ENCODE peak calls at places on chromosomes 7 and 10, in seven cellular contexts. K, J, F, Q, M, S and C are unnamed samples.

GRCh38 chr10:110442746-110443145 is 55.0 kb upstream of the DUSP5 start:
- DNase-seq in J (no peak), S (no peak), F (no peak), M (peak), Q (no peak), K (no peak), C (peak)

GRCh38 chr10:73096041-73096451 is 620 bp downstream of the P4HA1 start:
- DNase-seq in M (peak), Q (peak), J (peak), S (peak), K (peak), F (peak), C (peak)

GRCh38 chr10:49414496-49414895 is 18.6 kb upstream of the DRGX start:
- DNase-seq in K (no peak), S (no peak), J (no peak), F (no peak), M (no peak), Q (no peak), C (no peak)

GRCh38 chr7:27112960-27113949 is 10.8 kb upstream of the HOXA2 start:
- DNase-seq in S (no peak), M (peak), J (peak), Q (peak), F (no peak), K (no peak), C (no peak)

GRCh38 chr10:131743190-131744151 is 157.3 kb upstream of the PPP2R2D start:
- DNase-seq in Q (no peak), M (peak), K (no peak), J (no peak), S (no peak), F (no peak), C (no peak)

GRCh38 chr7:131222171-131222570 is 105.5 kb upstream of the MKLN1 start:
- DNase-seq in M (no peak), K (no peak), S (no peak), J (no peak), Q (no peak), F (no peak), C (no peak)

GRCh38 chr7:17696422-17696821 is 243.9 kb downstream of the SNX13 start:
- DNase-seq in Q (no peak), M (no peak), J (peak), K (peak), F (no peak), S (no peak), C (no peak)

GRCh38 chr10:30088178-30088577 is 28.8 kb upstream of the JCAD start:
- DNase-seq in F (no peak), J (no peak), Q (peak), K (no peak), S (no peak), M (peak), C (no peak)

GRCh38 chr10:126090911-126091728 is 194.8 kb downstream of the FANK1 start:
- DNase-seq in J (peak), M (no peak), F (no peak), K (no peak), Q (no peak), S (no peak), C (no peak)

GRCh38 chr7:24197852-24198251 is 86.1 kb upstream of the NPY start:
- DNase-seq in K (no peak), M (no peak), Q (no peak), J (no peak), F (no peak), S (no peak), C (no peak)

GRCh38 chr10:133235891-133236321 is 1.7 kb upstream of the VENTX start:
- DNase-seq in J (no peak), S (no peak), K (no peak), Q (no peak), M (no peak), F (no peak), C (no peak)

GRCh38 chr10:43409385-43410109 is 561 bp upstream of the HNRNPF start:
- DNase-seq in M (no peak), S (peak), J (peak), K (peak), F (no peak), Q (peak), C (no peak)

GRCh38 chr7:121744877-121745276 is 128.1 kb upstream of the PTPRZ1 start:
- DNase-seq in J (no peak), Q (no peak), S (no peak), F (no peak), M (no peak), K (no peak), C (no peak)

GRCh38 chr10:13518076-13518692 is 10.6 kb downstream of the BEND7 start:
- DNase-seq in S (no peak), M (peak), Q (no peak), J (no peak), F (peak), K (no peak), C (no peak)

GRCh38 chr7:43630466-43630865 is 47.6 kb downstream of the STK17A start:
- DNase-seq in F (no peak), M (no peak), S (no peak), Q (no peak), J (no peak), K (no peak), C (no peak)

GRCh38 chr10:33335800-33336605 is 1.5 kb upstream of the NRP1 start:
- DNase-seq in Q (peak), K (peak), F (no peak), S (no peak), M (peak), J (peak), C (no peak)

GRCh38 chr7:52723606-52724005 is 311.8 kb upstream of the POM121L12 start:
- DNase-seq in F (no peak), Q (no peak), K (no peak), M (no peak), S (no peak), J (no peak), C (no peak)

GRCh38 chr10:3469639-3470020 is 297.0 kb upstream of the PITRM1 start:
- DNase-seq in K (no peak), S (no peak), M (no peak), J (no peak), F (no peak), Q (no peak), C (no peak)

GRCh38 chr10:3948843-3949242 is 163.8 kb upstream of the KLF6 start:
- DNase-seq in S (peak), K (peak), J (no peak), M (no peak), F (no peak), Q (peak), C (no peak)

GRCh38 chr7:761101-761500 is 34.0 kb upstream of the PRKAR1B start:
- DNase-seq in S (no peak), J (no peak), F (no peak), K (no peak), Q (no peak), M (no peak), C (no peak)

GRCh38 chr7:157458254-157458633 is 121.4 kb downstream of the DNAJB6 start:
- DNase-seq in K (no peak), F (no peak), M (no peak), S (no peak), Q (no peak), J (no peak), C (no peak)

GRCh38 chr7:84105582-84105981 is 89.0 kb downstream of the SEMA3A start:
- DNase-seq in M (no peak), J (no peak), S (no peak), K (no peak), F (no peak), Q (no peak), C (no peak)

GRCh38 chr10:34661580-34661979 is 153.5 kb downstream of the PARD3 start:
- DNase-seq in S (no peak), K (no peak), J (no peak), M (no peak), F (no peak), Q (peak), C (no peak)

GRCh38 chr7:44955733-44956132 is 23.1 kb downstream of the MYO1G start:
- DNase-seq in Q (no peak), M (no peak), S (no peak), F (peak), K (no peak), J (no peak), C (no peak)

GRCh38 chr7:107262857-107263256 is 94.1 kb downstream of the HBP1 start:
- DNase-seq in S (no peak), Q (no peak), K (no peak), J (no peak), F (no peak), M (no peak), C (no peak)

GRCh38 chr10:35421553-35422178 is 85.4 kb downstream of the CCNY start:
- DNase-seq in Q (no peak), K (no peak), M (no peak), F (no peak), S (no peak), J (no peak), C (no peak)

GRCh38 chr10:178208-178607 is 43.0 kb downstream of the ZMYND11 start:
- DNase-seq in J (no peak), K (no peak), M (no peak), Q (peak), S (no peak), F (no peak), C (no peak)

GRCh38 chr7:29287366-29287765 is 92.8 kb downstream of the CHN2 start:
- DNase-seq in M (no peak), S (no peak), F (no peak), J (peak), Q (no peak), K (no peak), C (no peak)

GRCh38 chr10:43793714-43794113 is 145.0 kb upstream of the ZNF32 start:
- DNase-seq in J (no peak), Q (no peak), S (no peak), F (no peak), K (no peak), M (no peak), C (no peak)

GRCh38 chr10:10367277-10367676 is 650.4 kb upstream of the CELF2 start:
- DNase-seq in F (no peak), K (no peak), J (no peak), Q (no peak), S (no peak), M (no peak), C (no peak)

GRCh38 chr7:137579913-137580640 is 236.5 kb upstream of the PTN start:
- DNase-seq in K (no peak), Q (no peak), J (no peak), S (no peak), F (no peak), M (no peak), C (no peak)

GRCh38 chr7:100029591-100029990 is 14.2 kb downstream of the ZKSCAN1 start:
- DNase-seq in K (no peak), J (no peak), S (no peak), M (no peak), Q (no peak), F (no peak), C (no peak)

GRCh38 chr10:62388328-62388727 is 14.2 kb downstream of the ZNF365 start:
- DNase-seq in Q (no peak), S (no peak), F (no peak), K (no peak), M (no peak), J (no peak), C (no peak)

GRCh38 chr7:151727579-151728285 is 149.2 kb downstream of the PRKAG2 start:
- DNase-seq in J (peak), M (peak), F (peak), K (peak), S (no peak), Q (peak), C (peak)

GRCh38 chr7:835491-836401 is 3.5 kb downstream of the SUN1 start:
- DNase-seq in Q (no peak), S (no peak), M (no peak), J (peak), F (no peak), K (peak), C (no peak)

GRCh38 chr10:10432306-10433035 is 585.2 kb upstream of the CELF2 start:
- DNase-seq in J (no peak), Q (no peak), S (no peak), M (no peak), F (no peak), K (no peak), C (no peak)

GRCh38 chr10:110410329-110411046 is 87.2 kb upstream of the DUSP5 start:
- DNase-seq in Q (no peak), J (peak), S (no peak), K (peak), F (peak), M (no peak), C (peak)